ENCODE peak calls at places on chromosomes 12 and 14, in nine cellular contexts. T is AG04450, S is fibroblast of mammary gland, B is kidney epithelial cell, L is foreskin fibroblast, E is ovary, G is brain microvascular endothelial cell, R is cardiac muscle cell, C is bronchial epithelial cell. F is an unnamed sample.

GRCh38 chr12:75177997-75178396 is 31.6 kb downstream of the KCNC2 start:
- DNase-seq in E (no peak), S (peak; percentile 92), T (peak; percentile 55), R (no peak), C (peak; percentile 99), G (peak; percentile 72), B (peak; percentile 93), L (peak; percentile 86), F (peak; percentile 72)

GRCh38 chr14:72169521-72169920 is 237.3 kb downstream of the RGS6 start:
- DNase-seq in C (no peak), G (peak; percentile 0), L (no peak), S (no peak), T (no peak), R (no peak), E (no peak), B (no peak), F (no peak)

GRCh38 chr14:105119410-105120025 is 49.1 kb downstream of the JAG2 start:
- DNase-seq in S (no peak), E (no peak), C (no peak), G (no peak), R (no peak), L (no peak), T (no peak), B (no peak), F (no peak)

GRCh38 chr14:61927521-61927920 is 165.3 kb downstream of the SNAPC1 start:
- DNase-seq in T (peak; percentile 55), B (peak; percentile 84), C (peak; percentile 91), R (no peak), E (no peak), S (peak; percentile 19), L (no peak), G (peak; percentile 62), F (peak; percentile 85)

GRCh38 chr12:95733156-95733825 is 57.3 kb downstream of the NTN4 start:
- DNase-seq in B (peak; percentile 54), R (no peak), S (peak; percentile 84), C (no peak), G (no peak), L (peak; percentile 64), E (no peak), T (peak; percentile 82), F (no peak)

GRCh38 chr12:132649226-132649945 is 30.8 kb downstream of the P2RX2 start:
- DNase-seq in R (no peak), L (no peak), T (no peak), S (no peak), C (no peak), B (no peak), G (no peak), E (no peak), F (no peak)

GRCh38 chr14:104971447-104972240 is 6.5 kb downstream of the AHNAK2 start:
- DNase-seq in R (no peak), E (peak; percentile 35), B (no peak), G (no peak), S (no peak), C (no peak), T (no peak), L (no peak), F (no peak)

GRCh38 chr12:123250471-123251383 is 17.5 kb downstream of the MTRFR start:
- DNase-seq in T (no peak), G (no peak), B (peak; percentile 81), E (no peak), R (no peak), L (no peak), C (peak; percentile 96), S (no peak), F (no peak)

GRCh38 chr12:116257213-116257612 is 20.3 kb downstream of the MED13L start:
- DNase-seq in S (peak; percentile 50), L (no peak), B (no peak), G (no peak), R (peak; percentile 46), T (no peak), E (no peak), C (no peak), F (no peak)

GRCh38 chr14:23401331-23401730 is 6.7 kb downstream of the MYH6 start:
- DNase-seq in G (no peak), L (no peak), C (no peak), B (no peak), E (no peak), R (peak; percentile 42), S (no peak), T (no peak), F (no peak)

GRCh38 chr14:79275367-79275655 is 936.0 kb downstream of the DIO2 start:
- DNase-seq in E (no peak), L (no peak), R (no peak), T (no peak), C (no peak), S (no peak), B (no peak), G (no peak), F (no peak)

GRCh38 chr12:107622005-107622404 is 63.6 kb upstream of the PWP1 start:
- DNase-seq in R (no peak), L (no peak), S (peak; percentile 41), C (peak; percentile 13), B (no peak), G (peak; percentile 20), T (no peak), E (no peak), F (no peak)

GRCh38 chr14:102781063-102781462 is 3.8 kb downstream of the TRAF3 start:
- DNase-seq in C (no peak), L (no peak), G (no peak), E (no peak), T (no peak), S (no peak), B (no peak), R (no peak), F (no peak)

GRCh38 chr12:122139941-122140340 is 34.1 kb downstream of the IL31 start:
- DNase-seq in L (no peak), C (no peak), T (no peak), S (no peak), R (no peak), G (no peak), B (no peak), E (no peak), F (no peak)

GRCh38 chr14:46691819-46692218 is 40.2 kb upstream of the RPL10L start:
- DNase-seq in T (no peak), L (no peak), S (no peak), C (peak; percentile 57), B (no peak), R (no peak), E (no peak), G (no peak), F (no peak)

GRCh38 chr12:51033048-51033447 is 6.9 kb upstream of the SLC11A2 start:
- DNase-seq in C (no peak), R (no peak), G (no peak), S (no peak), L (no peak), T (no peak), E (no peak), B (no peak), F (no peak)

GRCh38 chr12:23694920-23695319 is 254.6 kb downstream of the SOX5 start:
- DNase-seq in B (no peak), R (no peak), E (no peak), L (no peak), G (no peak), S (no peak), T (no peak), C (no peak), F (no peak)

GRCh38 chr14:55129086-55129427 is at the start of gene LGALS3:
- DNase-seq in E (peak; percentile 84), T (no peak), C (peak; percentile 48), S (peak; percentile 53), B (no peak), R (peak; percentile 80), G (no peak), L (peak; percentile 70), F (no peak)
- H3K4me3 ChIP-seq in E (peak within 1 kb of the TSS; percentile 75), T (peak within 1 kb of the TSS; percentile 78), C (peak within 1 kb of the TSS; percentile 85), S (peak within 1 kb of the TSS; percentile 92), B (peak within 1 kb of the TSS; percentile 68), R (peak within 1 kb of the TSS; percentile 61), G (peak within 1 kb of the TSS; percentile 74), L (peak within 1 kb of the TSS; percentile 70), F (peak within 1 kb of the TSS; percentile 84)

GRCh38 chr12:119117936-119118335 is 60.8 kb upstream of the HSPB8 start:
- DNase-seq in R (no peak), B (no peak), T (no peak), C (no peak), G (no peak), L (no peak), E (no peak), S (no peak), F (no peak)

GRCh38 chr12:119118625-119119024 is 60.1 kb upstream of the HSPB8 start:
- DNase-seq in S (no peak), E (no peak), L (no peak), G (no peak), T (no peak), B (no peak), C (no peak), R (no peak), F (no peak)

DNA sequence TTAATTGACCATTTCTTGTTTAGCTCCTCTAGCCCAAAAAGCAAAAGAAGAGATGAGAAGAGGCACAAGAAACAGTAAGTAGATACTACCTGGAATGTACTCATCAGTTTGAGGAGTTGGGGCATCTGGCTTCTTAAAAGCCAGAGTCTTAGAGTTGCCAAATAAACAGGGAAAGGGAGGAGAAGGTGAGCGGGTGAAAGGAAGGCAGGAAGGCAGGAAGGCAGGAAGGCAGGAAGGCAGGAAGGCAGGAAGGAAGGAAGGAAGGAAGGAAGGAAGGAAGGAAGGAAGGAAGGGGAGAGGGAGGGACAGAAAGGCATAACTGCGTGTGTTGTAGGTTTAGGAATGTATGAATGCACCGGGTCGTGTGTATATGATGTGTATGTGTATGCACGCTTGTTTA is 56.7 kb upstream of the HSPB8 start:
- DNase-seq in S (no peak), R (no peak), T (no peak), C (no peak), B (no peak), L (no peak), G (no peak), E (no peak), F (no peak)
- TF ChIP-seq CTCF in S (no peak), R (no peak), T (no peak), C (no peak), B (no peak), L (no peak), G (no peak), E (no peak), F (no peak)

DNA sequence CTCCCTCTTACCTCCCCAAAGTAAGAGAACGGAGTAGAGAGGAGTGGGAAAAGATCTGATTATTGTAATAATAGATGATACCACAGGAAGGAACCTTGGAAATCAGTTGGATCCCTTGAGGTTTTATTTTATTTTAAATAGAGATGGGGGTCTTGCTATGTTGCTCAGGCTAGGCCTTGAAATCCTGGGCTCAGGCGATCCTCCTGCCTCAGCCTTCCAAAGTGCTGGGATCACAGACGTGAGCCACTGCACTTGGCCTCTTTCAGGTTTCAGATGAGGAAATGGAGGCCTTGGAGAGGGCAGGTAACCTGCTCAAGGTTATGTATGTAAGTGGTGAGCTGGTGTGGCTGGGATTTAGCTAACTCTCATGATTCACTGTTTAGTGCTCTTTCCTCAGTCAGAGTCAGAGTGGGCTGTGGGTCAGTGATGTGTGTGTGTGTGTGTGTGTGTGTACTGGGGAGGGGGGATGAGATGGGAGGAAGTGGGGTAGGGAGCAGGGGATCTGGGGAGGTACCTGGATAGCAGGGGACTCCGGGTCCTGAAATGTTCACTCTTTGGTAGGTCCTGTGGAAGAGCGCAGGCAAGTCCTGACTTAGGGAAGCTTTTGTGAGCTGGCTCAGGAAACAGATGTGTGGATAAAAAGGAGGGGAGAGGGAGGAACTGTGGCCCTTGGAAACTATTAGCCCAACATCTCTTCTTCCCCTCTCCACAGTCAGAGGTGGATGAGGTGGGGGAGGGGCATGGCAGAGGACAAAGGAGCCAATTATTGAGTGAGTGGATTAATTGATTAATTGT is 4.7 kb upstream of the CISTR start:
- DNase-seq in G (no peak), T (no peak), E (no peak), L (no peak), S (no peak), B (no peak), R (no peak), C (no peak), F (no peak)
- H3K4me3 ChIP-seq in G (no peak overlapping the region), T (no peak overlapping the region), E (no peak overlapping the region), L (no peak overlapping the region), S (no peak overlapping the region), B (no peak overlapping the region), R (no peak overlapping the region), C (no peak overlapping the region), F (peak overlapping the region; percentile 21)

GRCh38 chr14:66109426-66109825 is 376.7 kb upstream of the CCDC196 start:
- DNase-seq in B (no peak), T (no peak), L (no peak), E (no peak), C (no peak), S (no peak), R (no peak), G (no peak), F (no peak)
- TF ChIP-seq CTCF in B (no peak), T (no peak), L (no peak), E (no peak), C (no peak), S (no peak), R (no peak), G (no peak), F (peak; percentile 8)

F was measured in epithelial cell of proximal tubule.